ENCODE peak calls at places on chromosomes 12 and 14, in nine cellular contexts. One of them, this sample, is unnamed.

GRCh38 chr12:64652346-64652745 is 42.1 kb downstream of the RASSF3 start:
- DNase-seq in GM10248: no peak
- DNase-seq in non-pigmented ciliary epithelial cell: no peak
- DNase-seq in naive B cell: no peak
- DNase-seq in GM23248: no peak
- DNase-seq in HEK293T: no peak
- DNase-seq in B cell: no peak
- DNase-seq in HT-29: no peak
- DNase-seq in central memory CD4-positive, alpha-beta T cell: no peak
- DNase-seq in this sample: no peak

GRCh38 chr14:59751578-59751977 is 119.0 kb downstream of the RTN1 start:
- DNase-seq in HEK293T: no peak
- DNase-seq in central memory CD4-positive, alpha-beta T cell: no peak
- DNase-seq in HT-29: no peak
- DNase-seq in naive B cell: no peak
- DNase-seq in GM23248: no peak
- DNase-seq in B cell: no peak
- DNase-seq in non-pigmented ciliary epithelial cell: no peak
- DNase-seq in GM10248: no peak
- DNase-seq in this sample: no peak

GRCh38 chr14:68199465-68200145 is 380.0 kb downstream of the RAD51B start:
- DNase-seq in GM23248: no peak
- DNase-seq in HEK293T: no peak
- DNase-seq in HT-29: no peak
- DNase-seq in GM10248: no peak
- DNase-seq in central memory CD4-positive, alpha-beta T cell: no peak
- DNase-seq in B cell: no peak
- DNase-seq in naive B cell: no peak
- DNase-seq in non-pigmented ciliary epithelial cell: peak
- DNase-seq in this sample: peak

GRCh38 chr12:52207895-52208294 is 16.1 kb upstream of the KRT80 start:
- DNase-seq in HEK293T: no peak
- DNase-seq in central memory CD4-positive, alpha-beta T cell: no peak
- DNase-seq in GM23248: peak
- DNase-seq in GM10248: no peak
- DNase-seq in B cell: no peak
- DNase-seq in naive B cell: no peak
- DNase-seq in HT-29: no peak
- DNase-seq in non-pigmented ciliary epithelial cell: no peak
- DNase-seq in this sample: no peak

GRCh38 chr14:74516451-74517155 is 23.0 kb downstream of the ISCA2 start:
- DNase-seq in central memory CD4-positive, alpha-beta T cell: no peak
- DNase-seq in HT-29: no peak
- DNase-seq in GM23248: peak
- DNase-seq in GM10248: no peak
- DNase-seq in naive B cell: no peak
- DNase-seq in HEK293T: no peak
- DNase-seq in non-pigmented ciliary epithelial cell: no peak
- DNase-seq in B cell: no peak
- DNase-seq in this sample: no peak

GRCh38 chr14:104545151-104545931 is 34.2 kb upstream of the C14orf180 start:
- DNase-seq in central memory CD4-positive, alpha-beta T cell: no peak
- DNase-seq in HT-29: no peak
- DNase-seq in naive B cell: no peak
- DNase-seq in GM10248: no peak
- DNase-seq in GM23248: no peak
- DNase-seq in non-pigmented ciliary epithelial cell: no peak
- DNase-seq in HEK293T: no peak
- DNase-seq in B cell: no peak
- DNase-seq in this sample: no peak

GRCh38 chr14:71682337-71682736 is 249.9 kb upstream of the RGS6 start:
- DNase-seq in HT-29: no peak
- DNase-seq in central memory CD4-positive, alpha-beta T cell: no peak
- DNase-seq in naive B cell: no peak
- DNase-seq in GM10248: no peak
- DNase-seq in B cell: no peak
- DNase-seq in GM23248: peak
- DNase-seq in HEK293T: no peak
- DNase-seq in non-pigmented ciliary epithelial cell: no peak
- DNase-seq in this sample: no peak

GRCh38 chr14:69571449-69571878 is 3.2 kb downstream of the CCDC177 start:
- DNase-seq in B cell: no peak
- DNase-seq in naive B cell: no peak
- DNase-seq in HT-29: no peak
- DNase-seq in non-pigmented ciliary epithelial cell: no peak
- DNase-seq in GM23248: peak
- DNase-seq in GM10248: no peak
- DNase-seq in central memory CD4-positive, alpha-beta T cell: no peak
- DNase-seq in HEK293T: no peak
- DNase-seq in this sample: no peak

GRCh38 chr12:45343269-45344051 is 127.6 kb downstream of the ANO6 start:
- DNase-seq in B cell: no peak
- DNase-seq in central memory CD4-positive, alpha-beta T cell: no peak
- DNase-seq in GM23248: peak
- DNase-seq in GM10248: no peak
- DNase-seq in HT-29: peak
- DNase-seq in HEK293T: no peak
- DNase-seq in naive B cell: no peak
- DNase-seq in non-pigmented ciliary epithelial cell: no peak
- DNase-seq in this sample: peak

GRCh38 chr12:481422-481821 is 21.7 kb downstream of the B4GALNT3 start:
- DNase-seq in HEK293T: no peak
- DNase-seq in naive B cell: no peak
- DNase-seq in central memory CD4-positive, alpha-beta T cell: no peak
- DNase-seq in non-pigmented ciliary epithelial cell: no peak
- DNase-seq in GM10248: no peak
- DNase-seq in GM23248: peak
- DNase-seq in HT-29: no peak
- DNase-seq in B cell: no peak
- DNase-seq in this sample: no peak

GRCh38 chr14:73935666-73936065 is 14.2 kb downstream of the FAM161B start:
- DNase-seq in HT-29: peak
- DNase-seq in GM10248: no peak
- DNase-seq in GM23248: peak
- DNase-seq in naive B cell: no peak
- DNase-seq in HEK293T: peak
- DNase-seq in B cell: no peak
- DNase-seq in central memory CD4-positive, alpha-beta T cell: no peak
- DNase-seq in non-pigmented ciliary epithelial cell: no peak
- DNase-seq in this sample: peak

GRCh38 chr12:10940389-10940788 is 1.3 kb upstream of the TAS2R14 start:
- DNase-seq in HEK293T: no peak
- DNase-seq in naive B cell: no peak
- DNase-seq in GM23248: peak
- DNase-seq in non-pigmented ciliary epithelial cell: peak
- DNase-seq in HT-29: no peak
- DNase-seq in GM10248: no peak
- DNase-seq in central memory CD4-positive, alpha-beta T cell: no peak
- DNase-seq in B cell: no peak
- DNase-seq in this sample: peak

GRCh38 chr14:22471545-22472121 is 117.4 kb downstream of the DAD1 start:
- DNase-seq in GM10248: no peak
- DNase-seq in B cell: no peak
- DNase-seq in central memory CD4-positive, alpha-beta T cell: no peak
- DNase-seq in HEK293T: peak
- DNase-seq in HT-29: peak
- DNase-seq in naive B cell: no peak
- DNase-seq in GM23248: no peak
- DNase-seq in non-pigmented ciliary epithelial cell: no peak
- DNase-seq in this sample: no peak

GRCh38 chr12:99131761-99132199 is 486.7 kb downstream of the APAF1 start:
- DNase-seq in central memory CD4-positive, alpha-beta T cell: no peak
- DNase-seq in naive B cell: no peak
- DNase-seq in B cell: no peak
- DNase-seq in HEK293T: peak
- DNase-seq in HT-29: no peak
- DNase-seq in non-pigmented ciliary epithelial cell: peak
- DNase-seq in GM10248: peak
- DNase-seq in GM23248: peak
- DNase-seq in this sample: no peak

GRCh38 chr12:130331146-130331545 is 6.5 kb upstream of the PIWIL1 start:
- DNase-seq in naive B cell: no peak
- DNase-seq in HT-29: no peak
- DNase-seq in GM23248: no peak
- DNase-seq in non-pigmented ciliary epithelial cell: no peak
- DNase-seq in GM10248: no peak
- DNase-seq in B cell: no peak
- DNase-seq in HEK293T: no peak
- DNase-seq in central memory CD4-positive, alpha-beta T cell: no peak
- DNase-seq in this sample: no peak

GRCh38 chr12:19898009-19898408 is 458.7 kb downstream of the AEBP2 start:
- DNase-seq in GM10248: no peak
- DNase-seq in HEK293T: no peak
- DNase-seq in GM23248: no peak
- DNase-seq in naive B cell: no peak
- DNase-seq in central memory CD4-positive, alpha-beta T cell: no peak
- DNase-seq in HT-29: no peak
- DNase-seq in non-pigmented ciliary epithelial cell: no peak
- DNase-seq in B cell: no peak
- DNase-seq in this sample: no peak

GRCh38 chr12:69608114-69608513 is 2.6 kb downstream of the LRRC10 start:
- DNase-seq in HEK293T: no peak
- DNase-seq in B cell: no peak
- DNase-seq in naive B cell: no peak
- DNase-seq in central memory CD4-positive, alpha-beta T cell: no peak
- DNase-seq in HT-29: no peak
- DNase-seq in GM10248: no peak
- DNase-seq in non-pigmented ciliary epithelial cell: no peak
- DNase-seq in GM23248: no peak
- DNase-seq in this sample: no peak

GRCh38 chr14:61695695-61696527 is 598 bp downstream of the HIF1A start:
- DNase-seq in HEK293T: peak
- DNase-seq in HT-29: peak
- DNase-seq in GM23248: peak
- DNase-seq in naive B cell: no peak
- DNase-seq in central memory CD4-positive, alpha-beta T cell: peak
- DNase-seq in non-pigmented ciliary epithelial cell: no peak
- DNase-seq in B cell: peak
- DNase-seq in GM10248: peak
- DNase-seq in this sample: peak

GRCh38 chr12:6342140-6342889 is 439 bp upstream of the TNFRSF1A start:
- DNase-seq in naive B cell: no peak
- DNase-seq in B cell: no peak
- DNase-seq in HEK293T: no peak
- DNase-seq in GM23248: no peak
- DNase-seq in HT-29: no peak
- DNase-seq in non-pigmented ciliary epithelial cell: no peak
- DNase-seq in central memory CD4-positive, alpha-beta T cell: no peak
- DNase-seq in GM10248: no peak
- DNase-seq in this sample: no peak

GRCh38 chr14:49621114-49621881 is 699 bp downstream of the MGAT2 start:
- DNase-seq in HT-29: peak
- DNase-seq in B cell: peak
- DNase-seq in non-pigmented ciliary epithelial cell: no peak
- DNase-seq in naive B cell: no peak
- DNase-seq in GM23248: peak
- DNase-seq in HEK293T: peak
- DNase-seq in GM10248: peak
- DNase-seq in central memory CD4-positive, alpha-beta T cell: no peak
- DNase-seq in this sample: no peak

GRCh38 chr14:100844082-100844408 is 18.1 kb downstream of the MEG3 start:
- DNase-seq in HT-29: no peak
- DNase-seq in non-pigmented ciliary epithelial cell: no peak
- DNase-seq in GM23248: no peak
- DNase-seq in B cell: no peak
- DNase-seq in GM10248: no peak
- DNase-seq in central memory CD4-positive, alpha-beta T cell: no peak
- DNase-seq in HEK293T: no peak
- DNase-seq in naive B cell: no peak
- DNase-seq in this sample: no peak

GRCh38 chr12:24087294-24087693 is 137.8 kb upstream of the SOX5 start:
- DNase-seq in HT-29: no peak
- DNase-seq in GM23248: no peak
- DNase-seq in HEK293T: no peak
- DNase-seq in non-pigmented ciliary epithelial cell: no peak
- DNase-seq in GM10248: no peak
- DNase-seq in naive B cell: no peak
- DNase-seq in central memory CD4-positive, alpha-beta T cell: no peak
- DNase-seq in B cell: no peak
- DNase-seq in this sample: no peak